ENCODE peak calls at places on chromosomes 13 and 19, in seven cellular contexts. F, W, Y, N, P, X and G are unnamed samples.

GRCh38 chr19:3612901-3613741 is 6.4 kb upstream of the TBXA2R start:
- DNase-seq in X (peak; percentile 77), Y (peak; percentile 88), W (no peak), F (no peak), P (no peak), N (peak; percentile 49), G (no peak)

GRCh38 chr19:11252665-11253355 is 9.5 kb downstream of the DOCK6 start:
- DNase-seq in W (no peak), Y (no peak), P (no peak), F (no peak), X (no peak), N (peak; percentile 45), G (no peak)

GRCh38 chr19:5907216-5907615 is 2.5 kb downstream of the VMAC start:
- DNase-seq in F (no peak), Y (no peak), W (no peak), P (no peak), N (no peak), X (no peak), G (no peak)

GRCh38 chr13:40230833-40231266 is 435.6 kb downstream of the FOXO1 start:
- DNase-seq in W (peak; percentile 73), N (no peak), F (no peak), Y (no peak), X (no peak), P (no peak), G (no peak)

GRCh38 chr13:59982631-59983382 is 180.9 kb downstream of the DIAPH3 start:
- DNase-seq in F (peak; percentile 38), N (no peak), Y (no peak), X (no peak), W (peak; percentile 46), P (no peak), G (no peak)

GRCh38 chr19:5806905-5807304 is 2.0 kb downstream of the NRTN start:
- DNase-seq in F (no peak), P (no peak), X (no peak), W (no peak), Y (no peak), N (no peak), G (no peak)

GRCh38 chr13:98810746-98811145 is 58.3 kb upstream of the SLC15A1 start:
- DNase-seq in N (no peak), Y (no peak), P (no peak), W (no peak), F (no peak), X (no peak), G (no peak)

GRCh38 chr19:15378529-15379082 is 981 bp downstream of the AKAP8 start:
- DNase-seq in X (no peak), Y (no peak), W (peak; percentile 76), N (peak; percentile 69), F (peak; percentile 41), P (peak; percentile 50), G (peak; percentile 20)

GRCh38 chr13:20565120-20565736 is 1.7 kb upstream of the IFT88 start:
- DNase-seq in X (no peak), Y (no peak), P (no peak), N (peak; percentile 10), F (no peak), W (no peak), G (no peak)

GRCh38 chr13:53198699-53199098 is 170.1 kb downstream of the OLFM4 start:
- DNase-seq in N (no peak), Y (no peak), X (no peak), F (no peak), P (no peak), W (no peak), G (no peak)

GRCh38 chr19:3699741-3700241 is 477 bp downstream of the PIP5K1C start:
- DNase-seq in W (no peak), X (no peak), P (no peak), N (no peak), F (no peak), Y (no peak), G (no peak)

GRCh38 chr13:57087006-57087405 is 53.7 kb upstream of the PRR20A start:
- DNase-seq in N (no peak), W (no peak), X (no peak), P (no peak), F (no peak), Y (no peak), G (no peak)

GRCh38 chr19:44904426-44904994 is 1.1 kb upstream of the APOE start:
- DNase-seq in Y (peak; percentile 68), N (peak; percentile 61), F (no peak), W (no peak), P (no peak), X (peak; percentile 81), G (no peak)

GRCh38 chr19:1574354-1574753 is 6.2 kb upstream of the MEX3D start:
- DNase-seq in N (no peak), X (no peak), P (no peak), F (no peak), Y (no peak), W (no peak), G (no peak)

GRCh38 chr13:107969551-107969950 is 245.8 kb downstream of the LIG4 start:
- DNase-seq in Y (no peak), N (no peak), F (no peak), W (no peak), P (no peak), X (no peak), G (no peak)

GRCh38 chr13:85266331-85266730 is 532.9 kb downstream of the SLITRK6 start:
- DNase-seq in W (no peak), Y (no peak), N (peak; percentile 22), X (no peak), P (no peak), F (no peak), G (no peak)

GRCh38 chr19:55353803-55354697 is 469 bp downstream of the COX6B2 start:
- DNase-seq in Y (peak; percentile 88), N (peak; percentile 75), X (peak; percentile 92), W (peak; percentile 76), F (peak; percentile 43), P (peak; percentile 30), G (no peak)

GRCh38 chr19:5953680-5954213 is 24.2 kb downstream of the RANBP3 start:
- DNase-seq in F (no peak), P (no peak), Y (no peak), N (no peak), W (peak; percentile 30), X (no peak), G (no peak)

GRCh38 chr13:76266566-76266965 is 619.6 kb downstream of the KCTD12 start:
- DNase-seq in N (no peak), P (no peak), W (no peak), X (no peak), Y (no peak), F (no peak), G (no peak)

GRCh38 chr19:54162241-54162805 is 2.8 kb upstream of the LENG1 start:
- DNase-seq in F (peak; percentile 44), P (peak; percentile 77), W (peak; percentile 62), N (peak; percentile 85), X (peak; percentile 87), Y (peak; percentile 91), G (no peak)
- H2BK120ac ChIP-seq in F (no peak overlapping the region), P (no peak overlapping the region), W (no peak overlapping the region), N (no peak overlapping the region), X (no peak overlapping the region), Y (no peak overlapping the region), G (no peak overlapping the region)

DNA sequence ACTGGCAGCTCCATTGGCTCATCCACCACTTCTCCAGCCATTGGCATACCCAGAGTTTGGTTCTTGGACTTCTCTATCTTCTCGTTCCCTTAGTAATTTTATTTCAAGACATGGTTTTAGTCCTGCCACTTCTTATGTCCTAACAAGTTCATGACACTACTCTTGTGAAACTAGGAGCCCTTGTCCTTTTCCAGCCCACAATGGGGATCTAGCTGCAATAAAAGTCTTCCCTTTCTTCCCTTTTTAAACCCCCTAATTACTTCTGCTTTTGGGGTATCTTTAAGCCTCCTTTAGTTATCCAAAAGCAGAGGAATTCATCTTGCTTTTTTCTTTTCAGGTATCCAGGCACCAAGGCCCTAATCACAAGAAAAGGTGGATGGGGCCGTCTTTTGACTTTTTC is 2.9 kb upstream of the RCBTB2 start:
- DNase-seq in X (no peak), W (no peak), N (no peak), P (no peak), F (no peak), Y (no peak), G (no peak)
- H3K4ac ChIP-seq in X (no peak overlapping the region), W (no peak overlapping the region), N (no peak overlapping the region), P (no peak overlapping the region), F (no peak overlapping the region), Y (no peak overlapping the region), G (no peak overlapping the region)

GRCh38 chr19:6995054-6995453 is 26.2 kb downstream of the MBD3L2B start:
- DNase-seq in N (no peak), F (no peak), Y (no peak), P (no peak), W (no peak), X (no peak), G (no peak)
- H2BK120ac ChIP-seq in N (no peak overlapping the region), F (no peak overlapping the region), Y (no peak overlapping the region), P (no peak overlapping the region), W (no peak overlapping the region), X (no peak overlapping the region), G (no peak overlapping the region)

GRCh38 chr13:49690133-49690989 is 925 bp downstream of the EBPL start:
- DNase-seq in N (peak; percentile 3), X (no peak), Y (no peak), P (no peak), F (peak; percentile 87), W (peak; percentile 64), G (no peak)
- H3K4ac ChIP-seq in N (peak overlapping the region; percentile 72), X (no peak overlapping the region), Y (no peak overlapping the region), P (no peak overlapping the region), F (peak overlapping the region; percentile 73), W (no peak overlapping the region), G (no peak overlapping the region)

GRCh38 chr13:74889321-74889720 is 592.6 kb downstream of the TBC1D4 start:
- DNase-seq in X (no peak), F (no peak), N (no peak), Y (no peak), W (peak; percentile 36), P (no peak), G (no peak)
- H2BK120ac ChIP-seq in X (no peak overlapping the region), F (no peak overlapping the region), N (no peak overlapping the region), Y (no peak overlapping the region), W (no peak overlapping the region), P (no peak overlapping the region), G (no peak overlapping the region)

GRCh38 chr13:32041429-32041828 is 9.9 kb downstream of the FRY start:
- DNase-seq in W (no peak), N (no peak), P (no peak), F (no peak), X (no peak), Y (no peak), G (no peak)
- H3K4ac ChIP-seq in W (no peak overlapping the region), N (no peak overlapping the region), P (no peak overlapping the region), F (no peak overlapping the region), X (no peak overlapping the region), Y (no peak overlapping the region), G (no peak overlapping the region)

DNA sequence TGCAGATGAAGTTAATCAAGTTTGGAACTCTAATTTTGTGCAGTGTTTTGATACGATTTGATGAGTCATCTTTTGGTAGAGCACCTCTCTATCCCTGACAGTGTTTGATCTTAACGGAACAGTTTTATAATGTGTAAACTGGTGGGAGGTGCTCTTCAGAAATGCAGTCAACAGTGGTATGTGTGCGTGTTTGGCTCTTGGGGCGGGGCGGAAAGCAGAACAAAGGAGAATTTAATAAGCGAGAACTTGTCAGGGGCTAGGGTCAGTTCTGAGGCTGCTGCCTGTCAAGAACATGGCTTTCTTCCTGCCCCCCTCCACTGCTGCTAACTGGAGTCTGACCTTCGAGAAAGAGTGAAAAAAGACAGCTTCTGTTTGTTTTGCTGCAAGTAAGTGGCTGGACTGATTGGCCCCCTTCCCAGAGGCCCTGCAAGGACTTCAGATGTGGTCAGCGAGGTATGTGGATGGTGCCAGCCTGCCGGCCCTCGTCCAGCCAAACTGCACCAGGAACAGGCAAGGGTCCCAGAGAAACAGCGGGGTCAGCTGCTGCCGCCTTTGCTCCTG is 40.8 kb downstream of the BBC3 start:
- DNase-seq in P (no peak), N (no peak), Y (no peak), X (no peak), F (peak; percentile 71), W (peak; percentile 82), G (no peak)
- H2BK120ac ChIP-seq in P (no peak overlapping the region), N (no peak overlapping the region), Y (no peak overlapping the region), X (no peak overlapping the region), F (no peak overlapping the region), W (no peak overlapping the region), G (no peak overlapping the region)

GRCh38 chr13:46170687-46171086 is 11.3 kb downstream of the LCP1 start:
- DNase-seq in N (peak; percentile 49), X (no peak), Y (no peak), F (no peak), P (no peak), W (peak; percentile 51), G (peak; percentile 17)
- H3K4ac ChIP-seq in N (no peak overlapping the region), X (no peak overlapping the region), Y (no peak overlapping the region), F (no peak overlapping the region), P (no peak overlapping the region), W (no peak overlapping the region), G (no peak overlapping the region)